ENCODE peak calls at places on chromosomes 2 and 18, in five cellular contexts. B is glomerular endothelial cell; C is activated gamma-delta T cell treated with Interleukin-2 at 50 U/mL for 16 hours; A is occipital lobe; F is effector memory CD8-positive, alpha-beta T cell. W is an unnamed sample.
A peak's percentile ranks its signal among the peaks of the same experiment; 100 is the strongest.

GRCh38 chr2:231011526-231011925 is 15.6 kb downstream of the SPATA3 start:
- DNase-seq in B (no peak), C (no peak), A (no peak), F (no peak), W (no peak)

GRCh38 chr2:31058096-31058843 is 80.0 kb downstream of the GALNT14 start:
- DNase-seq in B (no peak), C (no peak), A (no peak), F (no peak), W (no peak)

GRCh38 chr2:110101911-110102774 is 13.5 kb downstream of the MALL start:
- DNase-seq in B (no peak), C (no peak), A (no peak), F (no peak), W (no peak)

GRCh38 chr2:20608666-20609348 is 42.1 kb downstream of the HS1BP3 start:
- DNase-seq in B (no peak), C (no peak), A (no peak), F (no peak), W (no peak)

GRCh38 chr18:11393486-11393885 is 215.9 kb upstream of the SLC35G4 start:
- DNase-seq in B (no peak), C (no peak), A (no peak), F (no peak), W (no peak)

GRCh38 chr2:221195829-221196228 is 376.3 kb downstream of the EPHA4 start:
- DNase-seq in B (no peak), C (no peak), A (no peak), F (no peak), W (no peak)

GRCh38 chr18:7038330-7038846 is 79.2 kb downstream of the LAMA1 start:
- DNase-seq in B (peak; percentile 29), C (no peak), A (no peak), F (no peak), W (no peak)

GRCh38 chr2:134819334-134819733 is 19.1 kb upstream of the ACMSD start:
- DNase-seq in B (no peak), C (no peak), A (no peak), F (no peak), W (no peak)

GRCh38 chr18:75958683-75959082 is 531.2 kb upstream of the SMIM21 start:
- DNase-seq in B (no peak), C (no peak), A (no peak), F (no peak), W (no peak)

GRCh38 chr18:3454365-3455089 is 4.6 kb downstream of the TGIF1 start:
- DNase-seq in B (no peak), C (peak; percentile 28), A (no peak), F (peak; percentile 46), W (peak; percentile 57)

GRCh38 chr2:101951296-101951695 is 40.5 kb upstream of the IL1R2 start:
- DNase-seq in B (no peak), C (no peak), A (no peak), F (no peak), W (no peak)

GRCh38 chr2:133886735-133887675 is 318.7 kb upstream of the NCKAP5 start:
- DNase-seq in B (no peak), C (peak; percentile 33), A (peak; percentile 72), F (peak; percentile 29), W (no peak)

GRCh38 chr2:118202707-118203303 is 114.5 kb downstream of the INSIG2 start:
- DNase-seq in B (no peak), C (peak; percentile 51), A (no peak), F (peak; percentile 37), W (no peak)

GRCh38 chr2:36172828-36173227 is 182.8 kb upstream of the CRIM1 start:
- DNase-seq in B (no peak), C (no peak), A (no peak), F (no peak), W (no peak)

GRCh38 chr2:3805120-3805519 is 101.7 kb downstream of the DCDC2C start:
- DNase-seq in B (no peak), C (no peak), A (no peak), F (no peak), W (no peak)

GRCh38 chr2:33104726-33105125 is 158.0 kb downstream of the LTBP1 start:
- DNase-seq in B (no peak), C (no peak), A (no peak), F (no peak), W (no peak)

GRCh38 chr2:130798472-130799221 is 38.1 kb upstream of the ARHGEF4 start:
- DNase-seq in B (no peak), C (no peak), A (no peak), F (no peak), W (no peak)

GRCh38 chr18:42477261-42477660 is 522.2 kb downstream of the PIK3C3 start:
- DNase-seq in B (no peak), C (no peak), A (no peak), F (no peak), W (no peak)

GRCh38 chr2:233441161-233442027 is 87.1 kb downstream of the DGKD start:
- DNase-seq in B (no peak), C (no peak), A (no peak), F (no peak), W (no peak)

GRCh38 chr2:71454221-71455010 is 1.1 kb downstream of the DYSF start:
- DNase-seq in B (no peak), C (no peak), A (no peak), F (no peak), W (no peak)

GRCh38 chr2:37870829-37871228 is 54.3 kb upstream of the RMDN2 start:
- DNase-seq in B (no peak), C (no peak), A (no peak), F (no peak), W (no peak)

GRCh38 chr2:63734510-63734909 is 107.2 kb upstream of the UGP2 start:
- DNase-seq in B (no peak), C (no peak), A (no peak), F (no peak), W (no peak)

GRCh38 chr2:70888925-70889715 is 46.6 kb upstream of the ATP6V1B1 start:
- DNase-seq in B (no peak), C (no peak), A (no peak), F (no peak), W (no peak)

W was measured in immature natural killer cell.